ENCODE peak calls at places on chromosomes 5 and 9, in eight cellular contexts. E is Right ventricle myocardium superior; B is CD8-positive, alpha-beta T cell; C is amygdala; M is progenitor cell of endocrine pancreas; O is anterior cingulate cortex; P is ACHN; G is brain microvascular endothelial cell. X is an unnamed sample.

GRCh38 chr5:161051920-161052500 is 200.0 kb upstream of the ATP10B start:
- DNase-seq in C (no peak), B (no peak), O (no peak), M (no peak), G (no peak), P (no peak), E (no peak), X (no peak)

GRCh38 chr9:136762915-136763648 is 1.2 kb downstream of the LCN15 start:
- DNase-seq in O (no peak), G (no peak), M (peak), B (peak), C (no peak), P (no peak), E (no peak), X (no peak)

GRCh38 chr5:44499381-44499780 is 110.2 kb upstream of the FGF10 start:
- DNase-seq in B (no peak), P (no peak), M (no peak), E (no peak), O (no peak), G (no peak), C (no peak), X (no peak)

GRCh38 chr9:74555625-74556024 is 58.5 kb downstream of the RORB start:
- DNase-seq in O (no peak), B (no peak), E (no peak), G (no peak), M (no peak), P (no peak), C (no peak), X (no peak)

GRCh38 chr5:55892479-55892878 is 41.3 kb downstream of the IL31RA start:
- DNase-seq in O (no peak), C (no peak), M (no peak), P (no peak), B (no peak), G (no peak), E (no peak), X (no peak)

GRCh38 chr5:149358294-149358651 is 427 bp downstream of the PCYOX1L start:
- DNase-seq in O (no peak), P (no peak), M (no peak), E (peak), G (no peak), C (no peak), B (peak), X (no peak)

GRCh38 chr5:104361932-104362331 is 799.3 kb upstream of the NUDT12 start:
- DNase-seq in E (no peak), C (no peak), O (no peak), G (no peak), M (no peak), P (no peak), B (no peak), X (no peak)

GRCh38 chr9:120891255-120891954 is 14.4 kb upstream of the PHF19 start:
- DNase-seq in M (no peak), C (no peak), B (peak), E (no peak), P (no peak), G (no peak), O (no peak), X (no peak)

GRCh38 chr5:68314465-68314864 is 98.9 kb downstream of the PIK3R1 start:
- DNase-seq in P (no peak), E (no peak), M (no peak), O (no peak), C (no peak), B (no peak), G (no peak), X (no peak)

GRCh38 chr5:90529939-90530677 is 724 bp upstream of the LYSMD3 start:
- DNase-seq in G (peak), O (no peak), M (peak), P (peak), E (peak), B (peak), C (peak), X (peak)

GRCh38 chr5:175745212-175745611 is 87.3 kb downstream of the HRH2 start:
- DNase-seq in O (no peak), P (no peak), G (no peak), C (no peak), B (no peak), M (no peak), E (no peak), X (no peak)

GRCh38 chr9:33682551-33682950 is 112.8 kb upstream of the PRSS3 start:
- DNase-seq in O (no peak), P (no peak), C (no peak), E (no peak), G (no peak), B (no peak), M (no peak), X (no peak)

GRCh38 chr5:75656311-75657003 is 45.2 kb downstream of the ANKDD1B start:
- DNase-seq in G (no peak), P (peak), M (no peak), B (no peak), O (no peak), C (no peak), E (peak), X (peak)

GRCh38 chr9:20732118-20732517 is 48.1 kb downstream of the FOCAD start:
- DNase-seq in M (no peak), G (peak), C (no peak), E (no peak), O (no peak), B (no peak), P (no peak), X (peak)